ENCODE peak calls at places on chromosomes 1 and 21, in four cellular contexts. U is neural crest cell, H is osteoblast, A is choroid plexus epithelial cell. J is an unnamed sample.

GRCh38 chr21:41663805-41664788 is 102.8 kb downstream of the RIPK4 start:
- DNase-seq in U (no peak), H (no peak), A (peak), J (no peak)

GRCh38 chr1:12521096-12521495 is 96.9 kb downstream of the DHRS3 start:
- DNase-seq in U (no peak), H (no peak), A (no peak), J (no peak)

GRCh38 chr1:72804541-72804940 is 522.2 kb upstream of the NEGR1 start:
- DNase-seq in U (no peak), H (no peak), A (no peak), J (no peak)

GRCh38 chr1:8055973-8056372 is 29.9 kb upstream of the ERRFI1 start:
- DNase-seq in U (no peak), H (peak), A (peak), J (peak)

GRCh38 chr1:5992814-5993552 is 758 bp upstream of the NPHP4 start:
- DNase-seq in U (no peak), H (peak), A (no peak), J (peak)

GRCh38 chr1:44036409-44037111 is 5.3 kb upstream of the SLC6A9 start:
- DNase-seq in U (peak), H (peak), A (peak), J (peak)

GRCh38 chr1:11478571-11479374 is at the start of gene DISP3:
- DNase-seq in U (peak), H (peak), A (peak), J (peak)

GRCh38 chr1:219702551-219703215 is 89.8 kb upstream of the ZC3H11B start:
- DNase-seq in U (no peak), H (peak), A (peak), J (no peak)

GRCh38 chr1:41740630-41741239 is 178.0 kb downstream of the HIVEP3 start:
- DNase-seq in U (no peak), H (no peak), A (no peak), J (no peak)